ENCODE peak calls at places on chromosome 19, in seven cellular contexts. B is T-helper 9 cell; H is activated naive CD4-positive, alpha-beta T cell treated with anti-CD3 and anti-CD28 coated beads, Interleukin-2, amount 50 U/mL, for 16 hours; Z is lower lobe of right lung; R is CD8-positive, alpha-beta T cell; K is right atrium auricular region; E is tibial nerve. M is an unnamed sample.

GRCh38 chr19:13060964-13061927 is 41.4 kb downstream of the LYL1 start:
- DNase-seq in B (peak), H (peak), Z (peak), R (peak), K (peak), E (peak), M (peak)

GRCh38 chr19:40588926-40589569 is 12.1 kb upstream of the LTBP4 start:
- DNase-seq in B (no peak), H (no peak), Z (no peak), R (no peak), K (no peak), E (no peak), M (no peak)

GRCh38 chr19:15453091-15453498 is 3.3 kb upstream of the WIZ start:
- DNase-seq in B (no peak), H (no peak), Z (peak), R (no peak), K (no peak), E (no peak), M (no peak)

GRCh38 chr19:13847033-13847899 is 29.7 kb upstream of the NANOS3 start:
- DNase-seq in B (peak), H (peak), Z (peak), R (peak), K (peak), E (peak), M (peak)

GRCh38 chr19:42122691-42123607 is 9.3 kb downstream of the POU2F2 start:
- DNase-seq in B (no peak), H (peak), Z (no peak), R (peak), K (no peak), E (no peak), M (no peak)

GRCh38 chr19:35899547-35900214 is 659 bp downstream of the NFKBID start:
- DNase-seq in B (peak), H (peak), Z (peak), R (peak), K (peak), E (peak), M (peak)

GRCh38 chr19:19032420-19033175 is 719 bp downstream of the SUGP2 start:
- DNase-seq in B (peak), H (peak), Z (peak), R (peak), K (peak), E (peak), M (peak)

GRCh38 chr19:5296021-5296420 is 44.6 kb downstream of the PTPRS start:
- DNase-seq in B (no peak), H (no peak), Z (no peak), R (no peak), K (no peak), E (no peak), M (no peak)

GRCh38 chr19:17304386-17305047 is 1.2 kb upstream of the MRPL34 start:
- DNase-seq in B (no peak), H (no peak), Z (peak), R (no peak), K (no peak), E (no peak), M (no peak)

GRCh38 chr19:32138416-32138815 is 207.0 kb upstream of the ZNF507 start:
- DNase-seq in B (no peak), H (no peak), Z (no peak), R (no peak), K (no peak), E (no peak), M (no peak)

GRCh38 chr19:38068851-38069250 is 155.2 kb downstream of the DPF1 start:
- DNase-seq in B (no peak), H (no peak), Z (no peak), R (no peak), K (no peak), E (no peak), M (no peak)

GRCh38 chr19:46423194-46423593 is 5.5 kb downstream of the PNMA8C start:
- DNase-seq in B (no peak), H (no peak), Z (peak), R (no peak), K (no peak), E (no peak), M (no peak)

GRCh38 chr19:48325265-48325910 is at the start of gene EMP3:
- DNase-seq in B (peak), H (peak), Z (peak), R (peak), K (peak), E (peak), M (peak)

GRCh38 chr19:4567584-4568071 is 8.1 kb upstream of the SEMA6B start:
- DNase-seq in B (peak), H (peak), Z (peak), R (peak), K (peak), E (peak), M (peak)

GRCh38 chr19:36605101-36605838 is at the start of gene ZNF382:
- DNase-seq in B (peak), H (peak), Z (peak), R (peak), K (peak), E (peak), M (peak)

GRCh38 chr19:16883518-16883917 is 5.3 kb upstream of the F2RL3 start:
- DNase-seq in B (no peak), H (no peak), Z (no peak), R (no peak), K (no peak), E (no peak), M (no peak)

GRCh38 chr19:41861098-41861768 is 1.2 kb downstream of the RPS19 start:
- DNase-seq in B (no peak), H (no peak), Z (no peak), R (no peak), K (no peak), E (no peak), M (no peak)

GRCh38 chr19:40588110-40588854 is 11.6 kb downstream of the SHKBP1 start:
- DNase-seq in B (no peak), H (no peak), Z (no peak), R (no peak), K (no peak), E (no peak), M (peak)

GRCh38 chr19:6457958-6458694 is 1.5 kb downstream of the SLC25A23 start:
- DNase-seq in B (no peak), H (no peak), Z (no peak), R (no peak), K (no peak), E (no peak), M (no peak)

GRCh38 chr19:44603201-44603945 is 10.0 kb upstream of the IGSF23 start:
- DNase-seq in B (no peak), H (no peak), Z (no peak), R (no peak), K (no peak), E (no peak), M (no peak)

GRCh38 chr19:35169226-35169995 is 14.9 kb downstream of the FXYD5 start:
- DNase-seq in B (no peak), H (no peak), Z (no peak), R (no peak), K (no peak), E (no peak), M (no peak)

GRCh38 chr19:1997353-1998233 is 17.9 kb downstream of the BTBD2 start:
- DNase-seq in B (no peak), H (no peak), Z (no peak), R (no peak), K (no peak), E (no peak), M (no peak)

GRCh38 chr19:47610902-47611301 is 2.0 kb downstream of the BICRA start:
- DNase-seq in B (no peak), H (no peak), Z (no peak), R (no peak), K (no peak), E (no peak), M (no peak)

GRCh38 chr19:49210108-49210900 is 52.7 kb downstream of the TRPM4 start:
- DNase-seq in B (peak), H (peak), Z (peak), R (peak), K (no peak), E (peak), M (no peak)

GRCh38 chr19:55696301-55697068 is 21.5 kb downstream of the EPN1 start:
- DNase-seq in B (no peak), H (no peak), Z (peak), R (no peak), K (no peak), E (no peak), M (no peak)

GRCh38 chr19:39827216-39827615 is 6.7 kb downstream of the DYRK1B start:
- DNase-seq in B (no peak), H (no peak), Z (no peak), R (no peak), K (no peak), E (no peak), M (no peak)

GRCh38 chr19:4870025-4870700 is 2.7 kb upstream of the PLIN3 start:
- DNase-seq in B (no peak), H (no peak), Z (peak), R (no peak), K (peak), E (no peak), M (peak)